ENCODE peak calls at places on chromosome 14, in seven cellular contexts. One of them, this sample, is unnamed.

GRCh38 chr14:30243157-30243556 is 315.5 kb upstream of the PRKD1 start:
- DNase-seq in frontal cortex: no peak
- DNase-seq in K562: no peak
- DNase-seq in Kasumi-1: no peak
- DNase-seq in GM13977: no peak
- DNase-seq in PC-3: peak
- DNase-seq in CD4-positive, alpha-beta memory T cell: no peak
- DNase-seq in this sample: no peak

GRCh38 chr14:73754911-73755360 is 40.8 kb upstream of the PNMA1 start:
- DNase-seq in PC-3: no peak
- DNase-seq in GM13977: no peak
- DNase-seq in K562: no peak
- DNase-seq in CD4-positive, alpha-beta memory T cell: no peak
- DNase-seq in Kasumi-1: peak
- DNase-seq in frontal cortex: peak
- DNase-seq in this sample: peak

GRCh38 chr14:76806446-76806845 is 6.2 kb downstream of the ANGEL1 start:
- DNase-seq in frontal cortex: no peak
- DNase-seq in GM13977: no peak
- DNase-seq in Kasumi-1: no peak
- DNase-seq in PC-3: no peak
- DNase-seq in CD4-positive, alpha-beta memory T cell: no peak
- DNase-seq in K562: no peak
- DNase-seq in this sample: no peak

GRCh38 chr14:89621009-89621421 is 204.0 kb upstream of the FOXN3 start:
- DNase-seq in GM13977: peak
- DNase-seq in Kasumi-1: no peak
- DNase-seq in CD4-positive, alpha-beta memory T cell: peak
- DNase-seq in PC-3: no peak
- DNase-seq in K562: no peak
- DNase-seq in frontal cortex: no peak
- DNase-seq in this sample: no peak

GRCh38 chr14:104982548-104983230 is 2.9 kb upstream of the CLBA1 start:
- DNase-seq in GM13977: no peak
- DNase-seq in CD4-positive, alpha-beta memory T cell: no peak
- DNase-seq in Kasumi-1: no peak
- DNase-seq in PC-3: no peak
- DNase-seq in K562: no peak
- DNase-seq in frontal cortex: no peak
- DNase-seq in this sample: no peak

GRCh38 chr14:93017341-93017797 is 94.4 kb downstream of the CHGA start:
- DNase-seq in GM13977: no peak
- DNase-seq in CD4-positive, alpha-beta memory T cell: no peak
- DNase-seq in Kasumi-1: no peak
- DNase-seq in frontal cortex: no peak
- DNase-seq in PC-3: no peak
- DNase-seq in K562: no peak
- DNase-seq in this sample: no peak

GRCh38 chr14:103711516-103712431 is 3.5 kb downstream of the XRCC3 start:
- DNase-seq in K562: no peak
- DNase-seq in frontal cortex: no peak
- DNase-seq in GM13977: no peak
- DNase-seq in Kasumi-1: no peak
- DNase-seq in CD4-positive, alpha-beta memory T cell: no peak
- DNase-seq in PC-3: peak
- DNase-seq in this sample: no peak

GRCh38 chr14:68947802-68948201 is 31.3 kb downstream of the ACTN1 start:
- DNase-seq in frontal cortex: no peak
- DNase-seq in Kasumi-1: peak
- DNase-seq in GM13977: no peak
- DNase-seq in CD4-positive, alpha-beta memory T cell: no peak
- DNase-seq in K562: no peak
- DNase-seq in PC-3: no peak
- DNase-seq in this sample: no peak

GRCh38 chr14:56794088-56794556 is 16.2 kb downstream of the OTX2 start:
- DNase-seq in GM13977: no peak
- DNase-seq in K562: no peak
- DNase-seq in CD4-positive, alpha-beta memory T cell: no peak
- DNase-seq in frontal cortex: no peak
- DNase-seq in Kasumi-1: no peak
- DNase-seq in PC-3: no peak
- DNase-seq in this sample: peak

GRCh38 chr14:54599932-54600331 is 33.0 kb downstream of the SAMD4A start:
- DNase-seq in GM13977: no peak
- DNase-seq in Kasumi-1: no peak
- DNase-seq in K562: no peak
- DNase-seq in CD4-positive, alpha-beta memory T cell: no peak
- DNase-seq in frontal cortex: no peak
- DNase-seq in PC-3: peak
- DNase-seq in this sample: no peak

GRCh38 chr14:36508418-36509051 is 11.5 kb downstream of the NKX2-1 start:
- DNase-seq in K562: no peak
- DNase-seq in CD4-positive, alpha-beta memory T cell: no peak
- DNase-seq in PC-3: no peak
- DNase-seq in Kasumi-1: no peak
- DNase-seq in GM13977: peak
- DNase-seq in frontal cortex: peak
- DNase-seq in this sample: peak

GRCh38 chr14:36317650-36318049 is 2.8 kb downstream of the MBIP start:
- DNase-seq in K562: no peak
- DNase-seq in PC-3: peak
- DNase-seq in frontal cortex: no peak
- DNase-seq in Kasumi-1: no peak
- DNase-seq in CD4-positive, alpha-beta memory T cell: no peak
- DNase-seq in GM13977: no peak
- DNase-seq in this sample: no peak

GRCh38 chr14:58107041-58107440 is 45.0 kb downstream of the ARMH4 start:
- DNase-seq in GM13977: no peak
- DNase-seq in PC-3: peak
- DNase-seq in Kasumi-1: no peak
- DNase-seq in K562: no peak
- DNase-seq in frontal cortex: no peak
- DNase-seq in CD4-positive, alpha-beta memory T cell: no peak
- DNase-seq in this sample: no peak

GRCh38 chr14:42869681-42870080 is 1263.0 kb downstream of the LRFN5 start:
- DNase-seq in PC-3: no peak
- DNase-seq in frontal cortex: no peak
- DNase-seq in Kasumi-1: no peak
- DNase-seq in K562: no peak
- DNase-seq in CD4-positive, alpha-beta memory T cell: no peak
- DNase-seq in GM13977: no peak
- DNase-seq in this sample: no peak

GRCh38 chr14:77653473-77653872 is 37.0 kb upstream of the SPTLC2 start:
- DNase-seq in GM13977: no peak
- DNase-seq in PC-3: no peak
- DNase-seq in CD4-positive, alpha-beta memory T cell: no peak
- DNase-seq in K562: peak
- DNase-seq in frontal cortex: no peak
- DNase-seq in Kasumi-1: peak
- DNase-seq in this sample: peak

GRCh38 chr14:95290769-95291440 is 28.8 kb downstream of the CLMN start:
- DNase-seq in CD4-positive, alpha-beta memory T cell: no peak
- DNase-seq in Kasumi-1: no peak
- DNase-seq in frontal cortex: no peak
- DNase-seq in GM13977: no peak
- DNase-seq in K562: no peak
- DNase-seq in PC-3: peak
- DNase-seq in this sample: peak

GRCh38 chr14:62409909-62410308 is 635.3 kb downstream of the KCNH5 start:
- DNase-seq in frontal cortex: no peak
- DNase-seq in GM13977: no peak
- DNase-seq in Kasumi-1: no peak
- DNase-seq in K562: no peak
- DNase-seq in PC-3: peak
- DNase-seq in CD4-positive, alpha-beta memory T cell: no peak
- DNase-seq in this sample: no peak

GRCh38 chr14:88995437-88996198 is 171.2 kb downstream of the TTC8 start:
- DNase-seq in GM13977: no peak
- DNase-seq in K562: no peak
- DNase-seq in CD4-positive, alpha-beta memory T cell: no peak
- DNase-seq in Kasumi-1: no peak
- DNase-seq in PC-3: peak
- DNase-seq in frontal cortex: no peak
- DNase-seq in this sample: no peak

This sample was measured in H9.